ENCODE peak calls at places on chromosome 5, in ten cellular contexts. H is ACHN; Z is IMR-90; V is T-helper 2 cell; P is mucosa of gallbladder; O is left cardiac atrium; I is right cardiac atrium; R is GM13976; J is CD4-positive, alpha-beta T cell; S is effector memory CD8-positive, alpha-beta T cell. L is an unnamed sample.

GRCh38 chr5:173581408-173582197 is 34.8 kb downstream of the BOD1 start:
- DNase-seq in H (peak), Z (peak), V (no peak), P (no peak), O (peak), I (peak), R (peak), J (peak), S (peak), L (peak)

GRCh38 chr5:68376931-68377330 is 161.4 kb downstream of the PIK3R1 start:
- DNase-seq in H (no peak), Z (no peak), V (no peak), P (no peak), O (no peak), I (no peak), R (no peak), J (no peak), S (no peak), L (no peak)

GRCh38 chr5:61765471-61765870 is 433.4 kb downstream of the ZSWIM6 start:
- DNase-seq in H (no peak), Z (no peak), V (no peak), P (no peak), O (no peak), I (no peak), R (no peak), J (no peak), S (no peak), L (no peak)

GRCh38 chr5:9479981-9480380 is 65.9 kb downstream of the SEMA5A start:
- DNase-seq in H (no peak), Z (no peak), V (no peak), P (no peak), O (no peak), I (no peak), R (no peak), J (no peak), S (no peak), L (no peak)

GRCh38 chr5:23448627-23449026 is 58.8 kb upstream of the PRDM9 start:
- DNase-seq in H (no peak), Z (no peak), V (no peak), P (no peak), O (no peak), I (no peak), R (no peak), J (no peak), S (no peak), L (no peak)

GRCh38 chr5:10275460-10275859 is 25.4 kb downstream of the CCT5 start:
- DNase-seq in H (no peak), Z (no peak), V (no peak), P (no peak), O (no peak), I (no peak), R (no peak), J (no peak), S (no peak), L (no peak)

GRCh38 chr5:134077926-134078580 is 36.4 kb upstream of the TCF7 start:
- DNase-seq in H (no peak), Z (no peak), V (no peak), P (no peak), O (no peak), I (no peak), R (no peak), J (no peak), S (no peak), L (no peak)

GRCh38 chr5:128674837-128675446 is 136.9 kb upstream of the FBN2 start:
- DNase-seq in H (peak), Z (peak), V (no peak), P (peak), O (no peak), I (no peak), R (peak), J (no peak), S (peak), L (peak)

GRCh38 chr5:154202379-154203260 is 12.1 kb downstream of the GALNT10 start:
- DNase-seq in H (no peak), Z (no peak), V (peak), P (no peak), O (no peak), I (no peak), R (peak), J (peak), S (peak), L (no peak)

GRCh38 chr5:140145818-140146522 is 20.2 kb downstream of the IGIP start:
- DNase-seq in H (peak), Z (peak), V (peak), P (peak), O (peak), I (peak), R (peak), J (peak), S (peak), L (peak)

GRCh38 chr5:133423618-133424282 is 188.6 kb downstream of the FSTL4 start:
- DNase-seq in H (peak), Z (peak), V (peak), P (peak), O (peak), I (peak), R (peak), J (peak), S (peak), L (peak)

GRCh38 chr5:120160120-120160895 is 303.8 kb upstream of the PRR16 start:
- DNase-seq in H (no peak), Z (peak), V (no peak), P (no peak), O (no peak), I (no peak), R (no peak), J (no peak), S (no peak), L (no peak)

GRCh38 chr5:2575292-2575691 is 176.2 kb downstream of the IRX2 start:
- DNase-seq in H (no peak), Z (no peak), V (no peak), P (peak), O (no peak), I (no peak), R (no peak), J (no peak), S (no peak), L (no peak)

GRCh38 chr5:36958612-36959011 is 82.0 kb downstream of the NIPBL start:
- DNase-seq in H (no peak), Z (no peak), V (no peak), P (no peak), O (no peak), I (no peak), R (no peak), J (no peak), S (no peak), L (no peak)

GRCh38 chr5:172903790-172904189 is 55.4 kb upstream of the RPL26L1 start:
- DNase-seq in H (peak), Z (peak), V (no peak), P (peak), O (peak), I (peak), R (no peak), J (no peak), S (no peak), L (no peak)

GRCh38 chr5:27472000-27472763 is 433.8 kb upstream of the CDH9 start:
- DNase-seq in H (peak), Z (peak), V (no peak), P (no peak), O (no peak), I (no peak), R (peak), J (no peak), S (no peak), L (no peak)

GRCh38 chr5:56549096-56549886 is 266.1 kb upstream of the MAP3K1 start:
- DNase-seq in H (no peak), Z (no peak), V (no peak), P (no peak), O (no peak), I (no peak), R (no peak), J (no peak), S (no peak), L (no peak)

L was measured in germinal center.